ENCODE peak calls at places on chromosomes 2 and 18, in five cellular contexts. One of them, this sample, is unnamed.

GRCh38 chr2:112481528-112482228 is at the start of gene TTL:
- DNase-seq in progenitor cell of endocrine pancreas: peak
- DNase-seq in activated naive CD8-positive, alpha-beta T cell treated with anti-CD3 and anti-CD28 coated beads, Interleukin-2, amount 50 U/mL, for 16 hours: peak
- DNase-seq in KG1: peak
- DNase-seq in skeletal muscle cell: no peak
- DNase-seq in this sample: peak

GRCh38 chr2:44716131-44716530 is 225.4 kb upstream of the SIX3 start:
- DNase-seq in activated naive CD8-positive, alpha-beta T cell treated with anti-CD3 and anti-CD28 coated beads, Interleukin-2, amount 50 U/mL, for 16 hours: no peak
- DNase-seq in skeletal muscle cell: no peak
- DNase-seq in KG1: no peak
- DNase-seq in progenitor cell of endocrine pancreas: no peak
- DNase-seq in this sample: no peak

GRCh38 chr2:217275091-217275490 is 415.2 kb upstream of the TNP1 start:
- DNase-seq in progenitor cell of endocrine pancreas: no peak
- DNase-seq in KG1: no peak
- DNase-seq in skeletal muscle cell: no peak
- DNase-seq in activated naive CD8-positive, alpha-beta T cell treated with anti-CD3 and anti-CD28 coated beads, Interleukin-2, amount 50 U/mL, for 16 hours: no peak
- DNase-seq in this sample: no peak

GRCh38 chr2:18959952-18960717 is 370.8 kb upstream of the NT5C1B start:
- DNase-seq in activated naive CD8-positive, alpha-beta T cell treated with anti-CD3 and anti-CD28 coated beads, Interleukin-2, amount 50 U/mL, for 16 hours: no peak
- DNase-seq in KG1: no peak
- DNase-seq in skeletal muscle cell: peak
- DNase-seq in progenitor cell of endocrine pancreas: no peak
- DNase-seq in this sample: no peak

GRCh38 chr2:238260879-238261278 is 21.0 kb upstream of the HES6 start:
- DNase-seq in skeletal muscle cell: no peak
- DNase-seq in activated naive CD8-positive, alpha-beta T cell treated with anti-CD3 and anti-CD28 coated beads, Interleukin-2, amount 50 U/mL, for 16 hours: no peak
- DNase-seq in progenitor cell of endocrine pancreas: no peak
- DNase-seq in KG1: no peak
- DNase-seq in this sample: no peak

GRCh38 chr18:35481960-35482366 is 15.8 kb downstream of the INO80C start:
- DNase-seq in KG1: no peak
- DNase-seq in activated naive CD8-positive, alpha-beta T cell treated with anti-CD3 and anti-CD28 coated beads, Interleukin-2, amount 50 U/mL, for 16 hours: no peak
- DNase-seq in progenitor cell of endocrine pancreas: no peak
- DNase-seq in skeletal muscle cell: no peak
- DNase-seq in this sample: no peak

GRCh38 chr2:54065411-54065810 is 50.0 kb upstream of the ACYP2 start:
- DNase-seq in activated naive CD8-positive, alpha-beta T cell treated with anti-CD3 and anti-CD28 coated beads, Interleukin-2, amount 50 U/mL, for 16 hours: no peak
- DNase-seq in skeletal muscle cell: peak
- DNase-seq in progenitor cell of endocrine pancreas: no peak
- DNase-seq in KG1: no peak
- DNase-seq in this sample: peak

GRCh38 chr2:72993147-72993546 is 75.8 kb downstream of the EMX1 start:
- DNase-seq in activated naive CD8-positive, alpha-beta T cell treated with anti-CD3 and anti-CD28 coated beads, Interleukin-2, amount 50 U/mL, for 16 hours: peak
- DNase-seq in KG1: no peak
- DNase-seq in skeletal muscle cell: no peak
- DNase-seq in progenitor cell of endocrine pancreas: no peak
- DNase-seq in this sample: no peak

GRCh38 chr2:85585781-85586105 is 1.5 kb downstream of the VAMP5 start:
- DNase-seq in progenitor cell of endocrine pancreas: no peak
- DNase-seq in skeletal muscle cell: no peak
- DNase-seq in activated naive CD8-positive, alpha-beta T cell treated with anti-CD3 and anti-CD28 coated beads, Interleukin-2, amount 50 U/mL, for 16 hours: no peak
- DNase-seq in KG1: no peak
- DNase-seq in this sample: peak

GRCh38 chr18:35178260-35178659 is 62.6 kb upstream of the ZNF397 start:
- DNase-seq in progenitor cell of endocrine pancreas: no peak
- DNase-seq in skeletal muscle cell: peak
- DNase-seq in activated naive CD8-positive, alpha-beta T cell treated with anti-CD3 and anti-CD28 coated beads, Interleukin-2, amount 50 U/mL, for 16 hours: no peak
- DNase-seq in KG1: no peak
- DNase-seq in this sample: peak

GRCh38 chr2:67851946-67852345 is 210.9 kb downstream of the C1D start:
- DNase-seq in KG1: no peak
- DNase-seq in skeletal muscle cell: no peak
- DNase-seq in activated naive CD8-positive, alpha-beta T cell treated with anti-CD3 and anti-CD28 coated beads, Interleukin-2, amount 50 U/mL, for 16 hours: no peak
- DNase-seq in progenitor cell of endocrine pancreas: no peak
- DNase-seq in this sample: no peak

GRCh38 chr18:62420513-62421209 is 95.6 kb downstream of the TNFRSF11A start:
- DNase-seq in progenitor cell of endocrine pancreas: no peak
- DNase-seq in skeletal muscle cell: peak
- DNase-seq in KG1: peak
- DNase-seq in activated naive CD8-positive, alpha-beta T cell treated with anti-CD3 and anti-CD28 coated beads, Interleukin-2, amount 50 U/mL, for 16 hours: peak
- DNase-seq in this sample: no peak

GRCh38 chr18:75173125-75173432 is 35.9 kb downstream of the PTGR3 start:
- DNase-seq in activated naive CD8-positive, alpha-beta T cell treated with anti-CD3 and anti-CD28 coated beads, Interleukin-2, amount 50 U/mL, for 16 hours: no peak
- DNase-seq in progenitor cell of endocrine pancreas: no peak
- DNase-seq in KG1: no peak
- DNase-seq in skeletal muscle cell: no peak
- DNase-seq in this sample: peak

GRCh38 chr2:152813381-152813780 is 95.0 kb downstream of the ARL6IP6 start:
- DNase-seq in skeletal muscle cell: no peak
- DNase-seq in KG1: no peak
- DNase-seq in activated naive CD8-positive, alpha-beta T cell treated with anti-CD3 and anti-CD28 coated beads, Interleukin-2, amount 50 U/mL, for 16 hours: no peak
- DNase-seq in progenitor cell of endocrine pancreas: no peak
- DNase-seq in this sample: no peak

GRCh38 chr2:192546566-192546965 is 351.8 kb upstream of the TMEFF2 start:
- DNase-seq in progenitor cell of endocrine pancreas: no peak
- DNase-seq in KG1: no peak
- DNase-seq in skeletal muscle cell: no peak
- DNase-seq in activated naive CD8-positive, alpha-beta T cell treated with anti-CD3 and anti-CD28 coated beads, Interleukin-2, amount 50 U/mL, for 16 hours: no peak
- DNase-seq in this sample: no peak

GRCh38 chr2:36754578-36754977 is 58.1 kb downstream of the VIT start:
- DNase-seq in skeletal muscle cell: no peak
- DNase-seq in activated naive CD8-positive, alpha-beta T cell treated with anti-CD3 and anti-CD28 coated beads, Interleukin-2, amount 50 U/mL, for 16 hours: no peak
- DNase-seq in KG1: no peak
- DNase-seq in progenitor cell of endocrine pancreas: no peak
- DNase-seq in this sample: no peak

GRCh38 chr2:183000846-183001245 is 37.4 kb downstream of the NCKAP1 start:
- DNase-seq in skeletal muscle cell: no peak
- DNase-seq in progenitor cell of endocrine pancreas: no peak
- DNase-seq in activated naive CD8-positive, alpha-beta T cell treated with anti-CD3 and anti-CD28 coated beads, Interleukin-2, amount 50 U/mL, for 16 hours: no peak
- DNase-seq in KG1: no peak
- DNase-seq in this sample: no peak

GRCh38 chr2:84908948-84909713 is 3.7 kb downstream of the TMSB10 start:
- DNase-seq in progenitor cell of endocrine pancreas: no peak
- DNase-seq in activated naive CD8-positive, alpha-beta T cell treated with anti-CD3 and anti-CD28 coated beads, Interleukin-2, amount 50 U/mL, for 16 hours: no peak
- DNase-seq in KG1: no peak
- DNase-seq in skeletal muscle cell: no peak
- DNase-seq in this sample: no peak

GRCh38 chr2:159128191-159128590 is 158.3 kb downstream of the WDSUB1 start:
- DNase-seq in activated naive CD8-positive, alpha-beta T cell treated with anti-CD3 and anti-CD28 coated beads, Interleukin-2, amount 50 U/mL, for 16 hours: no peak
- DNase-seq in skeletal muscle cell: no peak
- DNase-seq in KG1: no peak
- DNase-seq in progenitor cell of endocrine pancreas: no peak
- DNase-seq in this sample: no peak

GRCh38 chr2:200987137-200987536 is 23.7 kb upstream of the ORC2 start:
- DNase-seq in activated naive CD8-positive, alpha-beta T cell treated with anti-CD3 and anti-CD28 coated beads, Interleukin-2, amount 50 U/mL, for 16 hours: no peak
- DNase-seq in progenitor cell of endocrine pancreas: no peak
- DNase-seq in KG1: no peak
- DNase-seq in skeletal muscle cell: no peak
- DNase-seq in this sample: no peak

GRCh38 chr2:55848096-55848495 is 75.5 kb downstream of the EFEMP1 start:
- DNase-seq in skeletal muscle cell: no peak
- DNase-seq in activated naive CD8-positive, alpha-beta T cell treated with anti-CD3 and anti-CD28 coated beads, Interleukin-2, amount 50 U/mL, for 16 hours: no peak
- DNase-seq in progenitor cell of endocrine pancreas: no peak
- DNase-seq in KG1: no peak
- DNase-seq in this sample: no peak

GRCh38 chr2:113156278-113157107 is 17.3 kb upstream of the PSD4 start:
- DNase-seq in skeletal muscle cell: no peak
- DNase-seq in KG1: no peak
- DNase-seq in activated naive CD8-positive, alpha-beta T cell treated with anti-CD3 and anti-CD28 coated beads, Interleukin-2, amount 50 U/mL, for 16 hours: no peak
- DNase-seq in progenitor cell of endocrine pancreas: peak
- DNase-seq in this sample: no peak

GRCh38 chr2:85924522-85924921 is 35.7 kb upstream of the ST3GAL5 start:
- DNase-seq in progenitor cell of endocrine pancreas: no peak
- DNase-seq in KG1: no peak
- DNase-seq in activated naive CD8-positive, alpha-beta T cell treated with anti-CD3 and anti-CD28 coated beads, Interleukin-2, amount 50 U/mL, for 16 hours: no peak
- DNase-seq in skeletal muscle cell: peak
- DNase-seq in this sample: peak

GRCh38 chr2:120398961-120399888 is 53.3 kb downstream of the INHBB start:
- DNase-seq in KG1: no peak
- DNase-seq in progenitor cell of endocrine pancreas: no peak
- DNase-seq in activated naive CD8-positive, alpha-beta T cell treated with anti-CD3 and anti-CD28 coated beads, Interleukin-2, amount 50 U/mL, for 16 hours: no peak
- DNase-seq in skeletal muscle cell: no peak
- DNase-seq in this sample: no peak

GRCh38 chr2:54522624-54523281 is 66.6 kb downstream of the SPTBN1 start:
- DNase-seq in skeletal muscle cell: no peak
- DNase-seq in progenitor cell of endocrine pancreas: peak
- DNase-seq in KG1: peak
- DNase-seq in activated naive CD8-positive, alpha-beta T cell treated with anti-CD3 and anti-CD28 coated beads, Interleukin-2, amount 50 U/mL, for 16 hours: peak
- DNase-seq in this sample: peak